ENCODE peak calls at places on chromosome 2, in nine cellular contexts. S is AG10803, A is psoas muscle, Y is heart right ventricle, E is kidney, J is fibroblast of pulmonary artery, L is kidney epithelial cell, R is A549, G is cardiac muscle cell. W is an unnamed sample.

GRCh38 chr2:68193774-68194372 is 36.2 kb downstream of the PNO1 start:
- DNase-seq in R (peak), A (no peak), G (no peak), S (peak), Y (no peak), L (peak), E (no peak), J (peak), W (no peak)

GRCh38 chr2:97936199-97936598 is 59.5 kb downstream of the TMEM131 start:
- DNase-seq in Y (no peak), J (no peak), R (no peak), L (no peak), E (no peak), A (peak), S (no peak), G (peak), W (no peak)

GRCh38 chr2:237306083-237306786 is 107.7 kb downstream of the COL6A3 start:
- DNase-seq in L (no peak), E (no peak), Y (no peak), R (no peak), G (no peak), S (no peak), A (no peak), J (no peak), W (no peak)

GRCh38 chr2:109174626-109175349 is 45.8 kb downstream of the SH3RF3 start:
- DNase-seq in G (no peak), L (no peak), A (no peak), R (no peak), Y (no peak), E (peak), S (no peak), J (no peak), W (no peak)

GRCh38 chr2:86453838-86454237 is 12.7 kb downstream of the KDM3A start:
- DNase-seq in R (no peak), G (no peak), L (no peak), J (peak), A (no peak), S (peak), E (no peak), Y (no peak), W (no peak)

GRCh38 chr2:138536302-138536701 is 34.7 kb downstream of the SPOPL start:
- DNase-seq in Y (no peak), L (peak), E (no peak), S (peak), G (no peak), A (no peak), R (no peak), J (no peak), W (no peak)

GRCh38 chr2:71125506-71126294 is 4.3 kb downstream of the MCEE start:
- DNase-seq in A (no peak), Y (no peak), J (no peak), L (no peak), E (no peak), S (no peak), R (no peak), G (no peak), W (no peak)

GRCh38 chr2:69210386-69210785 is 176.6 kb downstream of the GFPT1 start:
- DNase-seq in A (no peak), R (no peak), Y (no peak), J (no peak), L (no peak), G (no peak), E (no peak), S (peak), W (no peak)

GRCh38 chr2:176133366-176133765 is 3.9 kb downstream of the HOXD8 start:
- DNase-seq in J (no peak), R (no peak), Y (no peak), S (no peak), G (no peak), E (no peak), L (no peak), A (no peak), W (no peak)

GRCh38 chr2:209473930-209474419 is 50.1 kb downstream of the MAP2 start:
- DNase-seq in R (peak), Y (no peak), J (peak), G (no peak), L (peak), E (no peak), S (peak), A (no peak), W (no peak)

GRCh38 chr2:44237221-44237620 is 38.1 kb upstream of the SLC3A1 start:
- DNase-seq in G (no peak), J (no peak), L (no peak), R (no peak), E (no peak), A (no peak), Y (no peak), S (no peak), W (peak)

GRCh38 chr2:11543337-11544216 is 9.7 kb downstream of the GREB1 start:
- DNase-seq in L (no peak), J (no peak), Y (no peak), G (no peak), A (no peak), R (no peak), E (no peak), S (no peak), W (no peak)

GRCh38 chr2:33378551-33379220 is 97.8 kb upstream of the RASGRP3 start:
- DNase-seq in R (no peak), S (peak), L (no peak), A (no peak), Y (no peak), G (no peak), E (no peak), J (peak), W (no peak)

GRCh38 chr2:96509114-96509846 is 4.1 kb upstream of the NEURL3 start:
- DNase-seq in S (peak), R (peak), A (peak), Y (peak), E (peak), L (peak), G (peak), J (peak), W (no peak)

GRCh38 chr2:116487336-116487735 is 1327.2 kb upstream of the DDX18 start:
- DNase-seq in R (no peak), A (no peak), E (no peak), G (no peak), J (no peak), S (no peak), L (no peak), Y (no peak), W (no peak)

GRCh38 chr2:115162454-115163293 is 720.2 kb downstream of the DPP10 start:
- DNase-seq in S (no peak), Y (no peak), G (peak), L (no peak), E (no peak), J (no peak), R (no peak), A (peak), W (no peak)

GRCh38 chr2:228023619-228024018 is 152.2 kb downstream of the DAW1 start:
- DNase-seq in J (peak), L (no peak), A (no peak), R (peak), Y (no peak), G (no peak), E (no peak), S (no peak), W (no peak)

GRCh38 chr2:163187995-163188655 is 349.6 kb upstream of the KCNH7 start:
- DNase-seq in A (no peak), R (no peak), L (no peak), G (no peak), Y (no peak), J (peak), S (no peak), E (no peak), W (no peak)

GRCh38 chr2:16687949-16688348 is 22.3 kb upstream of the CYRIA start:
- DNase-seq in A (no peak), J (no peak), R (no peak), E (no peak), Y (no peak), G (no peak), L (no peak), S (no peak), W (no peak)

GRCh38 chr2:140654565-140654964 is 1476.3 kb downstream of the LRP1B start:
- DNase-seq in E (no peak), L (no peak), J (peak), R (no peak), A (no peak), G (no peak), S (no peak), Y (no peak), W (no peak)

GRCh38 chr2:25310965-25311865 is 30.5 kb downstream of the DNMT3A start:
- DNase-seq in J (no peak), A (no peak), R (no peak), G (no peak), E (peak), S (no peak), Y (peak), L (no peak), W (no peak)

GRCh38 chr2:54776494-54776893 is 53.0 kb downstream of the EML6 start:
- DNase-seq in R (no peak), G (no peak), E (no peak), J (peak), A (no peak), S (no peak), L (no peak), Y (no peak), W (no peak)

GRCh38 chr2:70785137-70785911 is 5.1 kb downstream of the FIGLA start:
- DNase-seq in S (peak), Y (no peak), R (peak), L (no peak), J (peak), G (peak), A (no peak), E (no peak), W (no peak)

GRCh38 chr2:214489702-214490101 is 78.8 kb downstream of the VWC2L start:
- DNase-seq in A (no peak), L (no peak), E (no peak), S (no peak), R (no peak), G (peak), Y (no peak), J (no peak), W (no peak)

GRCh38 chr2:84338069-84338468 is 121.0 kb downstream of the SUCLG1 start:
- DNase-seq in G (no peak), S (peak), L (no peak), E (no peak), J (no peak), Y (no peak), R (no peak), A (no peak), W (no peak)

GRCh38 chr2:137570484-137570883 is 393.8 kb upstream of the HNMT start:
- DNase-seq in G (no peak), R (no peak), L (no peak), J (no peak), Y (no peak), E (no peak), S (no peak), A (no peak), W (no peak)

GRCh38 chr2:71449343-71449742 is 4.0 kb upstream of the DYSF start:
- DNase-seq in A (no peak), G (no peak), R (no peak), E (no peak), L (no peak), S (no peak), J (no peak), Y (no peak), W (no peak)

GRCh38 chr2:86786001-86786536 is 4.6 kb downstream of the CD8A start:
- DNase-seq in A (no peak), G (no peak), E (no peak), L (no peak), R (no peak), J (no peak), S (no peak), Y (no peak), W (no peak)

GRCh38 chr2:4604767-4605166 is 901.4 kb downstream of the DCDC2C start:
- DNase-seq in R (no peak), L (no peak), G (no peak), A (no peak), J (no peak), E (no peak), Y (no peak), S (no peak), W (no peak)

GRCh38 chr2:160741815-160742214 is 248.2 kb upstream of the RBMS1 start:
- DNase-seq in E (no peak), R (no peak), J (no peak), L (no peak), G (no peak), Y (no peak), A (no peak), S (no peak), W (no peak)

GRCh38 chr2:207801259-207801658 is 31.6 kb upstream of the FZD5 start:
- DNase-seq in J (no peak), L (no peak), A (no peak), R (no peak), S (no peak), Y (no peak), G (no peak), E (no peak), W (no peak)

GRCh38 chr2:215751200-215751910 is 262.0 kb downstream of the MREG start:
- DNase-seq in S (peak), L (peak), J (peak), Y (no peak), G (no peak), E (no peak), R (peak), A (no peak), W (no peak)

GRCh38 chr2:1854747-1855146 is 110.4 kb upstream of the PXDN start:
- DNase-seq in L (no peak), Y (no peak), A (no peak), E (no peak), R (peak), G (peak), J (peak), S (peak), W (no peak)

GRCh38 chr2:39728941-39729351 is 50.1 kb downstream of the THUMPD2 start:
- DNase-seq in R (peak), Y (no peak), G (peak), J (peak), E (no peak), L (no peak), A (peak), S (peak), W (no peak)
- TF ChIP-seq CTCF in R (peak), Y (peak), G (peak), J (peak), E (peak), L (peak), A (peak), S (peak), W (peak)

GRCh38 chr2:153477096-153477555 is 1.4 kb downstream of the RPRM start:
- DNase-seq in R (no peak), Y (peak), E (peak), J (no peak), G (peak), L (no peak), S (no peak), A (no peak), W (no peak)
- H3K4me3 ChIP-seq in R (no peak), Y (no peak), E (no peak), J (no peak), G (peak), L (peak), S (no peak), A (peak), W (no peak)

GRCh38 chr2:230814616-230815015 is 50.1 kb upstream of the ITM2C start:
- DNase-seq in S (peak), G (peak), Y (no peak), E (no peak), J (peak), L (no peak), A (no peak), R (peak), W (no peak)
- TF ChIP-seq CTCF in S (peak), G (peak), Y (peak), E (peak), J (peak), L (peak), A (peak), R (peak), W (peak)

DNA sequence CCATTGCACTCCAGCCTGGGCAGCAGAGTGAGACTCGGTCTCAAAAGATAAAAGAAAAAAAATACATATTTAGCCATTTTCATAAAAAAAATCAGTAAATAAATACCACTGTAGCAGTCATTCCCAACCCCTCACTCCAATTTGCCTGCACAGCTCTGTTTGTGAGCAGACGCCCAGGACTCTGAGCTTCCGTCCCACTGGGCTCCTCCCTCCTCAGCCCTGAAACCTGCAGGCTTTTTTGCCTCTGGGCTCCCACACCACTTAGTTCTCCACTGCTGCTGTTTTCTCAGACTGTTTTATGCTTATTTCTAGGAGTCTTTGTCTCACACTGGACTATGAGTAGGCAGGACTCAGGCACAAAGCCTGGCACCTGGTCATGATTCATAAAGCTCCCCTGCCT is 6.0 kb upstream of the CXCR1 start:
- DNase-seq in J (no peak), A (no peak), G (no peak), E (no peak), L (no peak), S (no peak), R (no peak), Y (no peak), W (no peak)
- H3K4me3 ChIP-seq in J (no peak), A (no peak), G (no peak), E (no peak), L (no peak), S (no peak), R (no peak), Y (no peak), W (no peak)

GRCh38 chr2:62119313-62119969 is 76.5 kb upstream of the B3GNT2 start:
- DNase-seq in Y (no peak), A (no peak), E (no peak), L (no peak), S (no peak), R (no peak), G (no peak), J (no peak), W (no peak)
- TF ChIP-seq CTCF in Y (no peak), A (no peak), E (no peak), L (no peak), S (no peak), R (no peak), G (no peak), J (no peak), W (no peak)

GRCh38 chr2:189177441-189177840 is 2.1 kb downstream of the COL5A2 start:
- DNase-seq in A (no peak), R (no peak), L (no peak), S (peak), G (no peak), E (no peak), J (no peak), Y (no peak), W (no peak)
- H3K4me3 ChIP-seq in A (peak), R (peak), L (peak), S (peak), G (peak), E (no peak), J (peak), Y (peak), W (no peak)

GRCh38 chr2:130720036-130720435 is 8.8 kb upstream of the GPR148 start:
- DNase-seq in R (no peak), A (no peak), E (no peak), L (no peak), G (no peak), J (no peak), Y (no peak), S (no peak), W (no peak)
- TF ChIP-seq CTCF in R (no peak), A (no peak), E (no peak), L (no peak), G (no peak), J (no peak), Y (no peak), S (no peak), W (no peak)

GRCh38 chr2:191171291-191171690 is 20.5 kb upstream of the STAT4 start:
- DNase-seq in A (no peak), S (peak), J (no peak), E (no peak), G (no peak), R (no peak), Y (no peak), L (no peak), W (no peak)
- H3K4me3 ChIP-seq in A (no peak), S (no peak), J (no peak), E (no peak), G (no peak), R (no peak), Y (no peak), L (no peak), W (no peak)